ENCODE peak calls at places on chromosomes 2 and 18, in five cellular contexts. Z is cardiac muscle cell, W is heart left ventricle, A is neural progenitor cell, Q is vagina. S is an unnamed sample.

GRCh38 chr2:30149976-30150375 is 3.2 kb downstream of the YPEL5 start:
- DNase-seq in Q (no peak), W (no peak), Z (no peak), A (no peak), S (no peak)

GRCh38 chr2:12606472-12607000 is 110.2 kb upstream of the TRIB2 start:
- DNase-seq in A (peak), Z (peak), Q (no peak), W (peak), S (no peak)

GRCh38 chr2:236682651-236683422 is 113.2 kb downstream of the ACKR3 start:
- DNase-seq in Z (no peak), A (no peak), W (peak), Q (no peak), S (no peak)

GRCh38 chr2:237732070-237732469 is 66.5 kb upstream of the RBM44 start:
- DNase-seq in Q (peak), A (no peak), W (no peak), Z (no peak), S (no peak)

GRCh38 chr2:26978061-26978596 is 7.7 kb downstream of the MAPRE3 start:
- DNase-seq in Q (no peak), A (no peak), W (peak), Z (peak), S (no peak)

GRCh38 chr2:71299507-71299906 is 32.1 kb upstream of the ZNF638 start:
- DNase-seq in W (no peak), A (peak), Z (peak), Q (no peak), S (no peak)

GRCh38 chr2:58081000-58081399 is 34.4 kb downstream of the VRK2 start:
- DNase-seq in Q (no peak), A (no peak), W (no peak), Z (no peak), S (no peak)

GRCh38 chr2:152428800-152429637 is 94.0 kb downstream of the FMNL2 start:
- DNase-seq in W (no peak), A (no peak), Z (no peak), Q (no peak), S (no peak)

GRCh38 chr2:26742053-26742770 is 21.9 kb upstream of the SLC35F6 start:
- DNase-seq in Z (no peak), W (no peak), A (no peak), Q (no peak), S (no peak)

GRCh38 chr2:12240216-12240615 is 476.5 kb upstream of the TRIB2 start:
- DNase-seq in Q (no peak), W (no peak), Z (no peak), A (no peak), S (no peak)

GRCh38 chr18:44153976-44154375 is 526.7 kb upstream of the SETBP1 start:
- DNase-seq in W (no peak), Q (no peak), A (no peak), Z (no peak), S (no peak)

GRCh38 chr2:71786291-71787107 is 333.1 kb downstream of the DYSF start:
- DNase-seq in Q (peak), Z (no peak), W (peak), A (no peak), S (no peak)

GRCh38 chr2:223697921-223698645 is 95.9 kb upstream of the SCG2 start:
- DNase-seq in A (no peak), W (no peak), Q (no peak), Z (no peak), S (no peak)

GRCh38 chr18:4586729-4587128 is 131.6 kb upstream of the DLGAP1 start:
- DNase-seq in W (no peak), Q (no peak), Z (no peak), A (no peak), S (no peak)

GRCh38 chr2:194004590-194005206 is 1652.3 kb upstream of the SLC39A10 start:
- DNase-seq in A (no peak), W (no peak), Q (no peak), Z (no peak), S (no peak)

GRCh38 chr2:230898661-230899091 is 26.4 kb downstream of the GPR55 start:
- DNase-seq in W (no peak), A (no peak), Z (no peak), Q (peak), S (no peak)

GRCh38 chr2:233468047-233468745 is 98.4 kb downstream of the USP40 start:
- DNase-seq in W (no peak), Q (no peak), Z (no peak), A (no peak), S (no peak)

DNA sequence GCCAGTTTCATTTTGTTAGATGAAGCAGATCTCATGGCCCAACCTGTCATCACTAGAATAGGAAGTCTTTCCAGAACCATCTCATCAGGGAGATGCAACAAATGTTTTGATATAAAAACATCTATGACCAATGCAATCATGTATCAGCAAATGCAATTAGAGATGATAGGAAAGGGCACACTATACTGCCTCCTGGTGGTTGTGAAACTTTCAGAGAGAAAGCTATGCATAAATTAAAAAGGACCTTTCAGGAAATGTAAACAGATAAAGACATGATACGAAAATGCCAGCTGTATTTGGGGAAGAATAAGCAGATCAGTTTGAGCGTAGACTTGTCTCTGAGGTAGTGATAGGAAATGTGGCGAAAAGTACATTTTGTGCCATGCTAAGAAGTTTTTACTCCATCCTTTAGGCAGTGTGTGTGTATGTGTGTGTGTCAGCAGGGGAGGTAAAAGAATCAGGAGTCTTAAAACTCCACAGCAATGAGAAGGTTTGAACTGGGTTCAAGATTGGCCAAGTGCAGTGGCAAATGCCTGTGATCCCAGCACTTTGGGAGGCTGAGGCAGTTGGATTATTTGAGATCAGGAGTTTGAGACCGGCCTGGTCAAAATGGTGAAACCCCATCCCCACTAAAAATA is 479.3 kb downstream of the CPS1 start:
- DNase-seq in Z (peak), A (peak), W (no peak), Q (no peak), S (peak)
- TF ChIP-seq CTCF in Z (peak), A (peak), W (peak), Q (no peak), S (peak)

GRCh38 chr2:3805120-3805519 is 101.7 kb downstream of the DCDC2C start:
- DNase-seq in Q (no peak), W (no peak), Z (peak), A (peak), S (peak)
- TF ChIP-seq CTCF in Q (no peak), W (no peak), Z (no peak), A (peak), S (peak)

GRCh38 chr2:241506793-241507429 is 1.5 kb downstream of the STK25 start:
- DNase-seq in Q (no peak), Z (no peak), A (no peak), W (no peak), S (no peak)

GRCh38 chr2:241509408-241509784 is 1.0 kb upstream of the STK25 start:
- DNase-seq in Q (no peak), W (no peak), Z (no peak), A (no peak), S (no peak)

GRCh38 chr2:241508240-241508509 is 209 bp downstream of the STK25 start:
- DNase-seq in Q (no peak), A (no peak), Z (no peak), W (no peak), S (no peak)

GRCh38 chr2:241508510-241509407 is at the start of gene STK25:
- DNase-seq in Z (peak), A (peak), W (peak), Q (peak), S (peak)

DNA sequence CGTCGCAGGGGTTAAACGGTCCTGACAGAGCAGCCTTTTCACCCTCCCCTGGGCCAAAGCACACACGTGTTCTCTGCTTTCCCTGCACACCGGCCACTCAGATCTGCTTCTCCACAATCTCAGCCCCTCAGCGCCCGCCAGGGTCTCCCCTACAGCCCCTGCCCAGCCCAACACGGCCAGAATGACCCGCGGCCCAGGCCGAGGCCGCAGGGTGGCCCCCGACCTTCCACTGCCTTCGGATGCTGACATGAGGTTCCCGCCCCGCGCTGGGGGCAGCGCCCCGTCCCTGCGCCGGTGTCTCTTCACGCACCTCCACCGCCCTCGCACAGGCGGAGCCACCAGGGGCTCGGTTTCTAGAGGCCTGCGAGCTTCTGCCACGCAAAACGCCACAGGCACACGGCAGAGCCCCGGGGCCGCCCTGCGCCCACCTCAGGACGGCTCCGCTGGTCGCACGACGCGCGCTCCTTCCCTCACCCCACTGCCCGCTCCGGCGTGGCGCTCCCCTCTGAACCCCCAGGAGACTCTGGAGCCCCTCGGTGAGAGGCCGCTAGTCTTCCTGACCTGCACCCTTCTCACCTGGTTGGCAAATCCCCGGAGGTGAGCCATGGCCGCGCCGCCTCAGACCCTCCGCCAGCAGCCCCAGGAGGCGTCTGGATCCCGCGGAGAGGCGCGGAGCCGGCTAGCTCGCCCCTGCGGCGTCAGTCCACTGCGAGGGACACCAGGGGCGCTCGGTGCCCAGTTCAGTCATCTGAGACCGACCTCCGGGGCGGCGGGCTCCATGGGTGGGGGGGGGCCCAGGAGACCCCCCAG is 749 bp downstream of the STK25 start:
- DNase-seq in Z (peak), W (no peak), Q (no peak), A (peak), S (peak)
- TF ChIP-seq CTCF in Z (peak), W (no peak), Q (no peak), A (peak), S (peak)

GRCh38 chr18:74310411-74310810 is 5.2 kb upstream of the C18orf63 start:
- DNase-seq in W (no peak), A (no peak), Z (no peak), Q (no peak), S (no peak)
- TF ChIP-seq CTCF in W (no peak), A (peak), Z (peak), Q (no peak), S (no peak)

GRCh38 chr2:105399207-105399861 is 483 bp upstream of the FHL2 start:
- DNase-seq in Z (no peak), W (no peak), A (no peak), Q (no peak), S (no peak)
- TF ChIP-seq CTCF in Z (no peak), W (no peak), A (peak), Q (no peak), S (no peak)

GRCh38 chr2:105519516-105519915 is 120.7 kb upstream of the FHL2 start:
- DNase-seq in Q (no peak), Z (no peak), A (no peak), W (no peak), S (no peak)
- TF ChIP-seq CTCF in Q (no peak), Z (no peak), A (no peak), W (no peak), S (no peak)

GRCh38 chr2:109423556-109424359 is 190.0 kb downstream of the SEPTIN10 start:
- DNase-seq in Q (no peak), Z (no peak), A (no peak), W (no peak), S (no peak)
- TF ChIP-seq CTCF in Q (no peak), Z (no peak), A (no peak), W (no peak), S (no peak)

GRCh38 chr2:23457990-23458689 is 73.2 kb downstream of the KLHL29 start:
- DNase-seq in Q (no peak), Z (no peak), A (no peak), W (no peak), S (no peak)
- TF ChIP-seq CTCF in Q (no peak), Z (no peak), A (no peak), W (no peak), S (no peak)

GRCh38 chr2:120272763-120273481 is 20.3 kb downstream of the RALB start:
- DNase-seq in Q (no peak), W (no peak), A (no peak), Z (no peak), S (no peak)
- TF ChIP-seq CTCF in Q (no peak), W (no peak), A (no peak), Z (no peak), S (no peak)